ENCODE peak calls at places on chromosomes 6 and 20, in five cellular contexts. Q is PC-3, Y is MM.1S, D is H1, O is HepG2. W is an unnamed sample.

GRCh38 chr20:49132995-49133451 is 55.1 kb downstream of the STAU1 start:
- DNase-seq in O (peak), Y (peak), Q (peak), D (no peak), W (peak)

GRCh38 chr6:84078335-84078734 is 44.8 kb downstream of the MRAP2 start:
- DNase-seq in Q (no peak), O (no peak), Y (no peak), D (no peak), W (no peak)

GRCh38 chr6:39208233-39208720 is 21.0 kb downstream of the KCNK5 start:
- DNase-seq in Q (no peak), D (no peak), O (no peak), Y (no peak), W (no peak)

GRCh38 chr6:56671651-56672461 is 29.2 kb upstream of the DST start:
- DNase-seq in O (no peak), Y (no peak), Q (no peak), D (no peak), W (peak)

GRCh38 chr6:35310265-35310831 is 12.7 kb downstream of the DEF6 start:
- DNase-seq in O (no peak), D (no peak), Y (no peak), Q (no peak), W (no peak)

GRCh38 chr20:54133434-54134427 is 40.1 kb downstream of the CYP24A1 start:
- DNase-seq in Y (no peak), Q (peak), O (peak), D (no peak), W (peak)

GRCh38 chr20:64250027-64250426 is 5.5 kb upstream of the PCMTD2 start:
- DNase-seq in Y (no peak), D (no peak), O (no peak), Q (no peak), W (no peak)

GRCh38 chr20:53699085-53699717 is 105.6 kb upstream of the ZNF217 start:
- DNase-seq in D (no peak), O (no peak), Y (no peak), Q (no peak), W (no peak)

GRCh38 chr6:56693246-56693607 is 50.5 kb upstream of the DST start:
- DNase-seq in O (peak), Y (no peak), Q (peak), D (no peak), W (peak)

GRCh38 chr6:42674780-42675179 is 47.6 kb downstream of the PRPH2 start:
- DNase-seq in Y (no peak), D (no peak), O (no peak), Q (no peak), W (no peak)

GRCh38 chr6:28281288-28282064 is at the start of gene PGBD1:
- DNase-seq in Q (peak), Y (peak), O (peak), D (peak), W (peak)

GRCh38 chr20:13231031-13231752 is 10.1 kb downstream of the ISM1 start:
- DNase-seq in Q (peak), O (no peak), Y (no peak), D (no peak), W (no peak)

GRCh38 chr20:41309817-41310216 is 7.7 kb downstream of the ZHX3 start:
- DNase-seq in Q (peak), D (no peak), Y (no peak), O (no peak), W (peak)

GRCh38 chr20:63908008-63908682 is 13.2 kb downstream of the DNAJC5 start:
- DNase-seq in Q (no peak), Y (no peak), O (peak), D (no peak), W (no peak)

GRCh38 chr6:38578075-38578474 is 61.7 kb downstream of the BTBD9 start:
- DNase-seq in Q (no peak), D (no peak), O (no peak), Y (no peak), W (no peak)

GRCh38 chr6:15400572-15401004 is 154.7 kb downstream of the JARID2 start:
- DNase-seq in O (no peak), Y (no peak), Q (peak), D (no peak), W (peak)

GRCh38 chr6:90274481-90275030 is 22.1 kb downstream of the BACH2 start:
- DNase-seq in Y (no peak), Q (no peak), O (no peak), D (no peak), W (no peak)

GRCh38 chr20:16555754-16556153 is 17.5 kb downstream of the KIF16B start:
- DNase-seq in O (no peak), Q (peak), D (no peak), Y (no peak), W (peak)

GRCh38 chr20:35410613-35411012 is 1.2 kb downstream of the UQCC1 start:
- DNase-seq in O (no peak), Y (no peak), D (no peak), Q (no peak), W (no peak)

GRCh38 chr6:104705916-104706442 is 153.7 kb downstream of the HACE1 start:
- DNase-seq in O (no peak), Q (no peak), D (no peak), Y (no peak), W (no peak)

GRCh38 chr20:34983995-34984735 is 28.5 kb downstream of the MYH7B start:
- DNase-seq in Q (no peak), O (no peak), D (peak), Y (no peak), W (no peak)

GRCh38 chr20:54431545-54431944 is 43.8 kb upstream of the DOK5 start:
- DNase-seq in Y (no peak), O (no peak), Q (no peak), D (no peak), W (peak)

GRCh38 chr20:50226093-50226974 is 35.7 kb downstream of the CEBPB start:
- DNase-seq in Y (no peak), O (no peak), D (no peak), Q (no peak), W (peak)

GRCh38 chr6:15827492-15828255 is 164.8 kb upstream of the DTNBP1 start:
- DNase-seq in D (no peak), O (no peak), Y (no peak), Q (no peak), W (no peak)

GRCh38 chr6:170583736-170584180 is 679 bp downstream of the PDCD2 start:
- DNase-seq in D (no peak), O (no peak), Q (no peak), Y (peak), W (peak)
- TF ChIP-seq CTCF in D (no peak), O (no peak), Q (no peak), Y (no peak), W (no peak)

DNA sequence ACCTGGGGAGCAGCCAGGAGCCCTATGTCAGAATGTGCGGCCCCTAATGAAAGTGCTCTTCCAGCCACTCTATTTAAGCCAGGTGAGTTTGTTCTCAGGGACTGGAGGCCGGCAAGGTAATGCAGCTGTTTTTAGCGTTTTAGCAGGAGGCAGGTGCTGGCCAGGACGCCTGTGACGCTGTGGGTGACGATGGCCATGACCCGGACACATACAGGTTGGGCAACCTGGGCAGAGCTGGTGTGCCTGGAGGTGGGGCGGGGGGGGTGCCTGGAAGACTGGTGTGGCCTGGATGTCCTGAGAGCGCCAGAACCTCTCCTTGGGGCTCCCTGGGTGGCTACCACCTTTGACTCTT is 51.7 kb downstream of the RBM38 start:
- DNase-seq in Y (no peak), D (no peak), Q (no peak), O (no peak), W (no peak)
- H3K27ac ChIP-seq in Y (no peak), D (no peak), Q (no peak), O (no peak), W (no peak)

GRCh38 chr6:63598001-63598250 is 25.6 kb downstream of the LOC128125822 start:
- DNase-seq in O (no peak), Q (no peak), Y (no peak), D (no peak), W (no peak)
- H3K9ac ChIP-seq in O (peak), Q (peak), Y (no peak), D (peak), W (no peak)

GRCh38 chr6:148263010-148263409 is 79.6 kb upstream of the SASH1 start:
- DNase-seq in D (no peak), Y (no peak), Q (peak), O (no peak), W (no peak)
- TF ChIP-seq CTCF in D (no peak), Y (no peak), Q (no peak), O (no peak), W (no peak)

W was measured in fibroblast of lung.